ENCODE peak calls at places on chromosome 12, in seven cellular contexts. One of them, this sample, is unnamed.

GRCh38 chr12:12626471-12626870 is 14.8 kb downstream of the CREBL2 start:
- DNase-seq in body of pancreas: no peak
- DNase-seq in stomach: no peak
- DNase-seq in A549: no peak
- DNase-seq in spleen: no peak
- DNase-seq in IMR-90: peak; percentile 12
- DNase-seq in adrenal gland: no peak
- DNase-seq in this sample: no peak

GRCh38 chr12:71125515-71125914 is 32.3 kb downstream of the TSPAN8 start:
- DNase-seq in body of pancreas: peak; percentile 15
- DNase-seq in stomach: no peak
- DNase-seq in A549: no peak
- DNase-seq in spleen: no peak
- DNase-seq in IMR-90: no peak
- DNase-seq in adrenal gland: no peak
- DNase-seq in this sample: no peak

GRCh38 chr12:75378354-75378753 is 12.5 kb upstream of the GLIPR1L2 start:
- DNase-seq in body of pancreas: no peak
- DNase-seq in stomach: no peak
- DNase-seq in A549: no peak
- DNase-seq in spleen: no peak
- DNase-seq in IMR-90: peak; percentile 68
- DNase-seq in adrenal gland: no peak
- DNase-seq in this sample: no peak

GRCh38 chr12:114046236-114046998 is 80.3 kb upstream of the RBM19 start:
- DNase-seq in body of pancreas: no peak
- DNase-seq in stomach: no peak
- DNase-seq in A549: no peak
- DNase-seq in spleen: no peak
- DNase-seq in IMR-90: no peak
- DNase-seq in adrenal gland: no peak
- DNase-seq in this sample: no peak

GRCh38 chr12:81797100-81797499 is 38.0 kb upstream of the PPFIA2 start:
- DNase-seq in body of pancreas: no peak
- DNase-seq in stomach: no peak
- DNase-seq in A549: peak; percentile 29
- DNase-seq in spleen: no peak
- DNase-seq in IMR-90: no peak
- DNase-seq in adrenal gland: no peak
- DNase-seq in this sample: no peak

GRCh38 chr12:11652351-11653040 is 3.0 kb downstream of the ETV6 start:
- DNase-seq in body of pancreas: peak; percentile 27
- DNase-seq in stomach: peak; percentile 42
- DNase-seq in A549: no peak
- DNase-seq in spleen: peak; percentile 80
- DNase-seq in IMR-90: peak; percentile 67
- DNase-seq in adrenal gland: peak; percentile 43
- DNase-seq in this sample: peak; percentile 76

GRCh38 chr12:76464636-76465166 is 94.9 kb downstream of the OSBPL8 start:
- DNase-seq in body of pancreas: no peak
- DNase-seq in stomach: no peak
- DNase-seq in A549: no peak
- DNase-seq in spleen: no peak
- DNase-seq in IMR-90: peak; percentile 57
- DNase-seq in adrenal gland: no peak
- DNase-seq in this sample: no peak

GRCh38 chr12:70555081-70555480 is 82.1 kb downstream of the PTPRB start:
- DNase-seq in body of pancreas: no peak
- DNase-seq in stomach: no peak
- DNase-seq in A549: no peak
- DNase-seq in spleen: no peak
- DNase-seq in IMR-90: no peak
- DNase-seq in adrenal gland: no peak
- DNase-seq in this sample: no peak

GRCh38 chr12:80195143-80195726 is 95.9 kb downstream of the OTOGL start:
- DNase-seq in body of pancreas: peak; percentile 25
- DNase-seq in stomach: no peak
- DNase-seq in A549: peak; percentile 69
- DNase-seq in spleen: no peak
- DNase-seq in IMR-90: peak; percentile 86
- DNase-seq in adrenal gland: no peak
- DNase-seq in this sample: no peak

GRCh38 chr12:95182868-95183415 is 34.3 kb downstream of the FGD6 start:
- DNase-seq in body of pancreas: no peak
- DNase-seq in stomach: no peak
- DNase-seq in A549: peak; percentile 79
- DNase-seq in spleen: no peak
- DNase-seq in IMR-90: peak; percentile 73
- DNase-seq in adrenal gland: no peak
- DNase-seq in this sample: no peak

GRCh38 chr12:52798003-52798670 is 2.2 kb upstream of the KRT3 start:
- DNase-seq in body of pancreas: no peak
- DNase-seq in stomach: no peak
- DNase-seq in A549: no peak
- DNase-seq in spleen: peak; percentile 10
- DNase-seq in IMR-90: peak; percentile 40
- DNase-seq in adrenal gland: no peak
- DNase-seq in this sample: no peak

GRCh38 chr12:51082561-51083139 is 746 bp downstream of the CSRNP2 start:
- DNase-seq in body of pancreas: peak; percentile 13
- DNase-seq in stomach: no peak
- DNase-seq in A549: peak; percentile 20
- DNase-seq in spleen: no peak
- DNase-seq in IMR-90: peak; percentile 39
- DNase-seq in adrenal gland: peak; percentile 24
- DNase-seq in this sample: no peak

GRCh38 chr12:77537648-77538047 is 293.0 kb upstream of the NAV3 start:
- DNase-seq in body of pancreas: no peak
- DNase-seq in stomach: no peak
- DNase-seq in A549: no peak
- DNase-seq in spleen: no peak
- DNase-seq in IMR-90: no peak
- DNase-seq in adrenal gland: no peak
- DNase-seq in this sample: no peak

GRCh38 chr12:83017001-83017400 is 330.3 kb downstream of the TMTC2 start:
- DNase-seq in body of pancreas: no peak
- DNase-seq in stomach: no peak
- DNase-seq in A549: no peak
- DNase-seq in spleen: no peak
- DNase-seq in IMR-90: no peak
- DNase-seq in adrenal gland: no peak
- DNase-seq in this sample: no peak

GRCh38 chr12:46357438-46358324 is 14.9 kb downstream of the SLC38A2 start:
- DNase-seq in body of pancreas: no peak
- DNase-seq in stomach: no peak
- DNase-seq in A549: peak; percentile 72
- DNase-seq in spleen: no peak
- DNase-seq in IMR-90: peak; percentile 93
- DNase-seq in adrenal gland: no peak
- DNase-seq in this sample: no peak
- TF ChIP-seq POLR2A in body of pancreas: no peak
- TF ChIP-seq POLR2A in stomach: no peak
- TF ChIP-seq POLR2A in A549: no peak
- TF ChIP-seq POLR2A in spleen: no peak
- TF ChIP-seq POLR2A in IMR-90: peak; percentile 78
- TF ChIP-seq POLR2A in adrenal gland: peak; percentile 37
- TF ChIP-seq POLR2A in this sample: no peak

DNA sequence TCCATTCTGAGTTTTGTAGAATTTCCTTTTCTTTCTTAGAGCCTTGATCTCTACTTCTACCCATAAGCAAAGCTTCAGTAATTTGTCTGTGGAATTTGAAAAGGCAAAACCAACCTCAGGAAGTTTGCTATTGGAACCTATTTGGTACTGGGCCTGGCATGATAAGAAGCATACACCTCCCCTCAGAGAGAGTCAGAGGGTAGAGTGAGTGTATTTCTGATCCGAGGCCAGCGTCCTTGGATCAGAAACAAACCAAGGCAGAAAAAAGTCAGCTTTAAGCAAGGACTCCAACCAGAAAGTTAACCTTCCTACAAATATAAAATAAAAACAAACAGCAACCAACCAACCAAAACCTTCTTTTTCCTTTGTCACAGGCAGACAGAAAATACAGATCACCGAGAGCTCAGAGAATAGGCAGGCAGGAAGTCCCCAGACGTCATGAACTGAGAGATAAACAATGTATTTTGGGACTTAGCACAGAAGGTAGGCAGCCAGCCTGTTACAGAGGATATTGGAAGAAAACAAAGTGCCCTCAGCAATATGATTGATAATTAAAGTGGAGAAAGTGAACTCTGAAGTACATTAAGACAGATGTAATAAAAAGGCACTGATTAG is 141.5 kb downstream of the NEDD1 start:
- DNase-seq in body of pancreas: no peak
- DNase-seq in stomach: no peak
- DNase-seq in A549: no peak
- DNase-seq in spleen: no peak
- DNase-seq in IMR-90: no peak
- DNase-seq in adrenal gland: peak; percentile 20
- DNase-seq in this sample: no peak
- H3K27ac ChIP-seq in body of pancreas: no peak overlapping the region
- H3K27ac ChIP-seq in stomach: no peak overlapping the region
- H3K27ac ChIP-seq in A549: no peak overlapping the region
- H3K27ac ChIP-seq in spleen: no peak overlapping the region
- H3K27ac ChIP-seq in IMR-90: no peak overlapping the region
- H3K27ac ChIP-seq in adrenal gland: no peak overlapping the region
- H3K27ac ChIP-seq in this sample: peak overlapping the region; percentile 34

GRCh38 chr12:128819293-128820144 is 4.2 kb downstream of the SLC15A4 start:
- DNase-seq in body of pancreas: no peak
- DNase-seq in stomach: peak; percentile 21
- DNase-seq in A549: no peak
- DNase-seq in spleen: no peak
- DNase-seq in IMR-90: no peak
- DNase-seq in adrenal gland: no peak
- DNase-seq in this sample: no peak
- TF ChIP-seq POLR2A in body of pancreas: no peak
- TF ChIP-seq POLR2A in stomach: no peak
- TF ChIP-seq POLR2A in A549: no peak
- TF ChIP-seq POLR2A in spleen: no peak
- TF ChIP-seq POLR2A in IMR-90: no peak
- TF ChIP-seq POLR2A in adrenal gland: no peak
- TF ChIP-seq POLR2A in this sample: no peak

DNA sequence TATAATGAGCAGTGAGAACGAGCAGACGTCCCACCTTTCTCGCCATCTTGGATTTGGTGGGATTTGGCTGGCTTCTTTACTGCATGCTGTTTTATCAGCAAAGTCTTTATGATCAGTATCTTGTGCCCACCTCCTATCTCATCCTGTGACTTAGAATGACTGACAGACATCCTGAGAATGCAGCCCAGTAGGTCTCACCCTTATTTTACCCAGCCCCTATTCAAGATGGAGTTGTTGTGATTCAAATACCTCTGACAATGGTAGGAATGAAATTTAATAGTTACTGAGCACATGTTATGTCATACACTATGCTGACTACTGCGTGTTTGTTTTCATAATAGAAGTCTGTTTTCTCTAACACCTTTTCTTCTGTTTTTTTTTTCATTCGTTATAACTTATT is 1.9 kb downstream of the TMTC3 start:
- DNase-seq in body of pancreas: no peak
- DNase-seq in stomach: no peak
- DNase-seq in A549: no peak
- DNase-seq in spleen: no peak
- DNase-seq in IMR-90: no peak
- DNase-seq in adrenal gland: no peak
- DNase-seq in this sample: no peak
- H3K27ac ChIP-seq in body of pancreas: no peak overlapping the region
- H3K27ac ChIP-seq in stomach: no peak overlapping the region
- H3K27ac ChIP-seq in A549: no peak overlapping the region
- H3K27ac ChIP-seq in spleen: no peak overlapping the region
- H3K27ac ChIP-seq in IMR-90: no peak overlapping the region
- H3K27ac ChIP-seq in adrenal gland: no peak overlapping the region
- H3K27ac ChIP-seq in this sample: no peak overlapping the region

DNA sequence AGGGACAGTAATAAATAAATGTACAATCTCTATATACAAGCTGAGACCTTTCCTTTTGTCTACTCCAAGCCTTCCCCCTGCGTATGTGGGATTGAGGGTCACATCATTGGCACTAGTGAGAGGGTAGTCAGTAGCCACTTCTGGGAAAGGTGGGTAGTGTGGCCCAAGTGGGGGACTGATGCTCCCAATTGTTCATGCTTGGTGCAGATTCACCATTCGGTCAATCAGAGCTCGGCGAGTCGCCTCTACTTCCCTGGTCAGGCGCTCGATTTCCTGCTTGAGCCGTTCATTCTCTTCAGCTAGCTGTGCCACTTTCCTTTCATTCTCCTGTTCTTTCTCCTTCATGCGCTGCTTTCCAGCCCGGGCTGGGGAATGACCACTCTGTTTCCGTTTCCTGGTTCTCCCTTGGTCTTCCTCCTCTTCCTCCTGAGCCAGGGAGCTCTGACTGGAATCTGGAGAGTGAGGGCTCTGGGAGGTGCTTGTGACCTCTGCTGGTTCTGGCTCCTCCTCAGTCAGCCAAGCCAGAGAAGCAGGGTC is 3.6 kb downstream of the DDIT3 start:
- DNase-seq in body of pancreas: no peak
- DNase-seq in stomach: no peak
- DNase-seq in A549: no peak
- DNase-seq in spleen: no peak
- DNase-seq in IMR-90: no peak
- DNase-seq in adrenal gland: no peak
- DNase-seq in this sample: no peak
- TF ChIP-seq POLR2A in body of pancreas: no peak
- TF ChIP-seq POLR2A in stomach: no peak
- TF ChIP-seq POLR2A in A549: no peak
- TF ChIP-seq POLR2A in spleen: no peak
- TF ChIP-seq POLR2A in IMR-90: no peak
- TF ChIP-seq POLR2A in adrenal gland: no peak
- TF ChIP-seq POLR2A in this sample: no peak

GRCh38 chr12:66663605-66664004 is 15.3 kb downstream of the GRIP1 start:
- DNase-seq in body of pancreas: no peak
- DNase-seq in stomach: no peak
- DNase-seq in A549: no peak
- DNase-seq in spleen: no peak
- DNase-seq in IMR-90: no peak
- DNase-seq in adrenal gland: no peak
- DNase-seq in this sample: peak; percentile 23
- H3K27ac ChIP-seq in body of pancreas: no peak overlapping the region
- H3K27ac ChIP-seq in stomach: no peak overlapping the region
- H3K27ac ChIP-seq in A549: no peak overlapping the region
- H3K27ac ChIP-seq in spleen: no peak overlapping the region
- H3K27ac ChIP-seq in IMR-90: no peak overlapping the region
- H3K27ac ChIP-seq in adrenal gland: no peak overlapping the region
- H3K27ac ChIP-seq in this sample: no peak overlapping the region

DNA sequence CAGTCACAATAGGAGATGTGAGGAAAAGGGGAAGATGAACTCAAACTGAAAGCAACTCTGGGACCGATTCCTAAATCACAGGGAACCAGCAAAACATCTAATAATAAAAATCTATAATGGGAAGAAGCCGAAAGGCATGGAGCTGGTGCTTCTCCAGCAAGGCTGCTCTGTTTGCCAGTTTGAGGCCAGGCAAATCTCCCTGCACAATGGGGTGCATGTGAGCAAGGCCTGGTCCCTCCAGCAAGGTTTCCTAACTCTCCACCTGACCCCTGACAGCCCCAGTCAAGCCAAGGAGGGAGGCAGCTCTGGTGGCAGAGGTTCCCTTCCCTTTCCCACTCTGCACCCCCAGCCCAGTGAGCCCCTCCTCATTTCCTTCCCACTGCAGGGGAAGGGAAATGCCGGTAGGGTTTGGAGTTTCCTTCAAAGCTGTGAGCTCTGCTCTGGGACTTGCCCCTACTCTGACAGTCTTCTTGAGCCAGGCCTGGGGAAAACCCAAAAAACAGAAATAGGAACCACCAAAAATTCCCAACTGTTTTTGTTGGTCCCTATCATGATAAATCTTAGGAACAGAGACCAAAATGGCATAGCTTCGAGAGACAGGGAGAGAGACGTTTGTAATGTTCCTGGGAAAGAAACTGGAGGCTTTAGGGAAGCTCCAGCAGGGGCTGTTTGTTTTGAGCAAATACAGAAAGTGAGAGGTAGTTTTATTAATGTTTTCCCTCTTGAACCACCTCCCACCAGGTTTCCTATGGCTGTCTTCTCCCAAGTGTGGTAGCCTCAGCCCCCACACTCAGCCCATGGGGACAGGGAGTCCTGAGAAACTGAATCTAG is 34.6 kb downstream of the FMNL3 start:
- DNase-seq in body of pancreas: no peak
- DNase-seq in stomach: no peak
- DNase-seq in A549: no peak
- DNase-seq in spleen: no peak
- DNase-seq in IMR-90: no peak
- DNase-seq in adrenal gland: no peak
- DNase-seq in this sample: no peak
- TF ChIP-seq POLR2A in body of pancreas: no peak
- TF ChIP-seq POLR2A in stomach: no peak
- TF ChIP-seq POLR2A in A549: no peak
- TF ChIP-seq POLR2A in spleen: no peak
- TF ChIP-seq POLR2A in IMR-90: no peak
- TF ChIP-seq POLR2A in adrenal gland: no peak
- TF ChIP-seq POLR2A in this sample: no peak